ENCODE peak calls at places on chromosomes 1 and 21, in eight cellular contexts. D is prostate gland; P is upper lobe of right lung; U is cardiac muscle cell; H is fibroblast of lung; O is BE2C; V is GM23338; G is naive thymus-derived CD4-positive, alpha-beta T cell. J is an unnamed sample.

GRCh38 chr1:60924964-60925798 is 157.2 kb upstream of the NFIA start:
- DNase-seq in H (no peak), U (no peak), G (no peak), V (no peak), O (peak; percentile 12), D (no peak), P (no peak), J (no peak)

GRCh38 chr1:206635080-206635982 is at the start of gene DYRK3:
- DNase-seq in H (peak; percentile 91), G (peak; percentile 75), O (peak; percentile 97), P (peak; percentile 98), D (peak; percentile 94), U (peak; percentile 96), V (peak; percentile 95), J (peak; percentile 94)

GRCh38 chr1:192552619-192553225 is 22.9 kb upstream of the RGS1 start:
- DNase-seq in P (no peak), H (no peak), O (no peak), D (no peak), G (no peak), U (no peak), V (no peak), J (no peak)

GRCh38 chr1:10484519-10484918 is 9.8 kb downstream of the PEX14 start:
- DNase-seq in H (peak; percentile 12), U (no peak), D (no peak), O (no peak), V (no peak), G (no peak), P (peak; percentile 71), J (no peak)

GRCh38 chr21:42320791-42321190 is 5.6 kb upstream of the TFF3 start:
- DNase-seq in D (no peak), O (no peak), U (no peak), G (no peak), V (no peak), P (no peak), H (no peak), J (no peak)

GRCh38 chr1:201570886-201571624 is 32.1 kb downstream of the NAV1 start:
- DNase-seq in D (no peak), P (peak; percentile 52), U (no peak), V (no peak), H (no peak), G (no peak), O (no peak), J (no peak)

GRCh38 chr21:42088148-42088547 is 17.0 kb downstream of the UMODL1 start:
- DNase-seq in D (no peak), O (no peak), H (no peak), U (no peak), P (no peak), G (no peak), V (no peak), J (no peak)

GRCh38 chr1:239951518-239952130 is 140.1 kb upstream of the FMN2 start:
- DNase-seq in O (peak; percentile 88), D (peak; percentile 71), H (peak; percentile 79), V (peak; percentile 93), G (no peak), P (no peak), U (peak; percentile 91), J (peak; percentile 19)

GRCh38 chr1:110310300-110310699 is 28.9 kb upstream of the RBM15 start:
- DNase-seq in P (no peak), U (no peak), D (no peak), H (no peak), O (no peak), G (no peak), V (no peak), J (no peak)

GRCh38 chr1:27564264-27564579 is 39.7 kb downstream of the AHDC1 start:
- DNase-seq in H (no peak), U (no peak), G (no peak), O (no peak), P (no peak), V (no peak), D (no peak), J (no peak)

GRCh38 chr21:38249256-38249655 is 7.5 kb upstream of the KCNJ15 start:
- DNase-seq in D (no peak), G (no peak), V (no peak), P (no peak), U (no peak), O (no peak), H (no peak), J (no peak)

GRCh38 chr1:211589782-211590721 is 11.1 kb upstream of the SLC30A1 start:
- DNase-seq in U (no peak), G (no peak), D (peak; percentile 22), P (peak; percentile 88), H (peak; percentile 66), O (no peak), V (no peak), J (peak; percentile 26)

GRCh38 chr1:111512132-111512874 is 8.9 kb upstream of the ADORA3 start:
- DNase-seq in U (no peak), V (no peak), D (no peak), O (no peak), H (no peak), P (peak; percentile 66), G (no peak), J (no peak)

GRCh38 chr1:57238408-57238807 is 185.5 kb downstream of the DAB1 start:
- DNase-seq in U (no peak), V (no peak), O (no peak), P (no peak), D (no peak), H (no peak), G (no peak), J (no peak)

GRCh38 chr1:59141267-59141863 is 155.5 kb upstream of the FGGY start:
- DNase-seq in D (no peak), H (no peak), U (peak; percentile 11), O (no peak), P (no peak), G (no peak), V (no peak), J (no peak)

GRCh38 chr1:193437785-193438184 is 251.4 kb upstream of the B3GALT2 start:
- DNase-seq in G (no peak), V (no peak), P (no peak), H (no peak), U (no peak), D (peak; percentile 6), O (no peak), J (peak; percentile 90)

GRCh38 chr1:6424619-6425593 is at the start of gene ESPN:
- DNase-seq in V (peak; percentile 60), H (no peak), P (no peak), D (no peak), O (no peak), G (no peak), U (no peak), J (no peak)

GRCh38 chr1:44801491-44802305 is 1.5 kb downstream of the PLK3 start:
- DNase-seq in U (no peak), V (no peak), G (no peak), O (no peak), H (no peak), P (peak; percentile 67), D (no peak), J (peak; percentile 69)

DNA sequence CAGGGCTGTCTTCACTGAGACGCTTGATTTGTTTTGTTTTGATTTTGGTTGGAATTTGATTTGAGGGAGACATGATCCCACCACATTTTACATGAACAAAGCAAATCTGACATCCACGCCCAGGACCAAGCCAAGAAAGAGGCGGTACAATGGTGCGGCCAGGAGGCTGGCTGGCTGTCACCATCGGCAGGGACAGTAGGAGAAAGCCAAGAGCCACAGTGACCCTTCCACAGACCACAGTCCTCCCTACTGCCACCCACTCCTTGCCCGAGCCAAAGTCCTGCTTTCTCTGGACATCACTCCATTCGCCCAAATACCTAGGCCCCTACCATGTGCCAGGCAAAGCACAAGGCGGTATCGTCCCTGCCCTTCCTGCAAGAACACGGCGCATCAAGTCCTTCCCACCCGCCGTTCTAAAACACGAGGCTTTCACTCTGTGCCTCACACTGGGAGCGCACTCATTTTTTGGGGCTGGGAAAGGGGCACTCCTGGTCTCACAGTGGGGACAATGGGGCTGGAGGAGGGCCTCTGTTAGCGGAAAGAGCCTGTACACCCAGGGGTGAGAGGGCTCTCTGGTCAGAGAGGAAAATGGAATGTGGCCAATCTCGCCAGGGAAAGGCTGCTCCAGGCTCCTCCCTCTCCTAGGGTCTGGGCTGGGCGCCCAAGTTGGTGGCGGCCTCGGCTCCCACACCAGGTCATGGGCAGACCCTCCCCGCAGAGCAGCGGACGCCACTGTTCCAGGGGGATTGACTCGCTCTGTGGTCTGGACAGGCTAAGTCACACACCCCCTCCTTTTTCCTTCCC is 26.5 kb downstream of the SSBP3 start:
- DNase-seq in H (peak; percentile 46), D (no peak), P (peak; percentile 64), U (no peak), G (no peak), V (peak; percentile 40), O (no peak), J (no peak)
- H3K4me1 ChIP-seq in H (peaks cover 8% of the 10 kb centered on the region), D (peaks cover 13% of the 10 kb centered on the region), P (peaks cover 43% of the 10 kb centered on the region), U (peaks cover 55% of the 10 kb centered on the region), G (peaks cover 25% of the 10 kb centered on the region), V (peaks cover 69% of the 10 kb centered on the region), O (peaks cover 2% of the 10 kb centered on the region), J (peaks cover 7% of the 10 kb centered on the region)

GRCh38 chr1:226645279-226645976 is 93.7 kb downstream of the ITPKB start:
- DNase-seq in P (no peak), D (no peak), H (no peak), G (no peak), O (no peak), U (no peak), V (no peak), J (no peak)
- H3K4me1 ChIP-seq in P (peaks cover 19% of the 10 kb centered on the region), D (peaks cover 16% of the 10 kb centered on the region), H (peaks cover 15% of the 10 kb centered on the region), G (peaks cover 65% of the 10 kb centered on the region), O (peaks cover 3% of the 10 kb centered on the region), U (peaks cover 22% of the 10 kb centered on the region), V (peaks cover 3% of the 10 kb centered on the region), J (peaks cover 17% of the 10 kb centered on the region)

DNA sequence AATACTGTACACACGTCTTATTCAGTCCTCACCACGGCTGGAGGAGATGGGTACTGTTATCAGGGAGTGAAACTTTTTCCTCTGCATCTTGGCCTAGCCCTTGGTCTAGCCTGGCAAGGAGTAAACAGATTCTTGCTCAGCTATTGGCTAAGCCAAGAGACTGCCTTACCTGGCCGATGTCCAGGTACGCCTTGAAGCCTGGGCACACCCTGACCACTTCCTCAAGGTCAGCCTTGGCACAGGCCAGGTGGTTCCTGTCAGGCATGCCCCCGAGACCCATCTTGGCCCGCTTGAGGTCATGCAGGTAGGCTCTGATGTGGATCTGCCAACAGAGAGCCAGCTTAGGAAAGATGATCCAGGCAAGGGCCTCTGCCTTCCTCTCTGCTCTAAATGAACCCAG is 17.8 kb upstream of the PARS2 start:
- DNase-seq in H (no peak), P (no peak), O (no peak), V (no peak), D (no peak), U (no peak), G (no peak), J (no peak)
- H3K4me1 ChIP-seq in H (no peaks in the 10 kb centered on the region), P (no peaks in the 10 kb centered on the region), O (no peaks in the 10 kb centered on the region), V (peaks cover 4% of the 10 kb centered on the region), D (no peaks in the 10 kb centered on the region), U (no peaks in the 10 kb centered on the region), G (no peaks in the 10 kb centered on the region), J (peaks cover 4% of the 10 kb centered on the region)

DNA sequence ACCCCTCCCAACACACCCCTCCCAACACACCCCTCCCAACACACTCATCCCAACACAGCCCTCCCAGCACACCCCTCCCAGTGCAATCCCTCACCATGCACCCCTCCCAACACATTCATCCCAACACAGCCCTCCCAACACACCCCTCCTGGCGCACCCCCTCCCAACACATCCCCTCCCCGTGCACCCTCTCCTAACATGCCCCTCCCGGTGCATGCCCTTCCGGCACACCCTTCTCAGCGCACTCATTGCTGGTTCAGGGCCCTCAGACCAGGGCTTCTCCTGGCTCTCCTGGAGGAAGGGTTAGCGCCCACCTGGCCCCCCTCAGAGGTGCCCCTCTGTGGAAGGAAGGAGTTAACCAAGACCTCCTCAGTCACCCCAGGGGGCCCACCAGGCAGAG is 74.5 kb upstream of the ARHGEF16 start:
- DNase-seq in G (no peak), D (no peak), H (no peak), O (no peak), U (no peak), V (no peak), P (no peak), J (no peak)
- H3K4me1 ChIP-seq in G (no peaks in the 10 kb centered on the region), D (peaks cover 5% of the 10 kb centered on the region), H (no peaks in the 10 kb centered on the region), O (no peaks in the 10 kb centered on the region), U (no peaks in the 10 kb centered on the region), V (no peaks in the 10 kb centered on the region), P (no peaks in the 10 kb centered on the region), J (no peaks in the 10 kb centered on the region)